ENCODE peak calls at places on chromosomes 11 and 22, in nine cellular contexts. One of them, this sample, is unnamed.
A peak's percentile ranks its signal among the peaks of the same experiment; 100 is the strongest.

GRCh38 chr11:76604652-76605241 is 65.8 kb downstream of the LRRC32 start:
- DNase-seq in IMR-90: peak; percentile 76
- DNase-seq in SK-N-SH: peak; percentile 55
- DNase-seq in ovary: peak; percentile 78
- DNase-seq in fibroblast of pulmonary artery: peak; percentile 80
- DNase-seq in heart right ventricle: peak; percentile 68
- DNase-seq in mammary epithelial cell: no peak
- DNase-seq in transverse colon: peak; percentile 44
- DNase-seq in PC-3: no peak
- DNase-seq in this sample: no peak

GRCh38 chr11:113553235-113553634 is 78.0 kb upstream of the DRD2 start:
- DNase-seq in mammary epithelial cell: peak; percentile 85
- DNase-seq in IMR-90: peak; percentile 89
- DNase-seq in PC-3: peak; percentile 93
- DNase-seq in transverse colon: no peak
- DNase-seq in heart right ventricle: no peak
- DNase-seq in fibroblast of pulmonary artery: peak; percentile 89
- DNase-seq in ovary: no peak
- DNase-seq in SK-N-SH: no peak
- DNase-seq in this sample: peak; percentile 98

GRCh38 chr11:103826856-103827255 is 209.6 kb upstream of the DDI1 start:
- DNase-seq in PC-3: no peak
- DNase-seq in SK-N-SH: no peak
- DNase-seq in mammary epithelial cell: no peak
- DNase-seq in fibroblast of pulmonary artery: no peak
- DNase-seq in heart right ventricle: no peak
- DNase-seq in transverse colon: no peak
- DNase-seq in IMR-90: no peak
- DNase-seq in ovary: no peak
- DNase-seq in this sample: no peak

GRCh38 chr11:35605691-35606090 is 12.6 kb upstream of the FJX1 start:
- DNase-seq in PC-3: no peak
- DNase-seq in transverse colon: no peak
- DNase-seq in IMR-90: peak; percentile 59
- DNase-seq in mammary epithelial cell: no peak
- DNase-seq in heart right ventricle: peak; percentile 13
- DNase-seq in ovary: no peak
- DNase-seq in fibroblast of pulmonary artery: peak; percentile 54
- DNase-seq in SK-N-SH: no peak
- DNase-seq in this sample: no peak

GRCh38 chr11:27678242-27678641 is 22.0 kb downstream of the BDNF start:
- DNase-seq in heart right ventricle: no peak
- DNase-seq in SK-N-SH: no peak
- DNase-seq in IMR-90: peak; percentile 87
- DNase-seq in PC-3: no peak
- DNase-seq in mammary epithelial cell: no peak
- DNase-seq in ovary: no peak
- DNase-seq in fibroblast of pulmonary artery: no peak
- DNase-seq in transverse colon: no peak
- DNase-seq in this sample: no peak

GRCh38 chr11:69380451-69380901 is 86.5 kb downstream of the MYEOV start:
- DNase-seq in fibroblast of pulmonary artery: no peak
- DNase-seq in PC-3: no peak
- DNase-seq in transverse colon: peak; percentile 5
- DNase-seq in heart right ventricle: no peak
- DNase-seq in mammary epithelial cell: no peak
- DNase-seq in ovary: peak; percentile 2
- DNase-seq in IMR-90: no peak
- DNase-seq in SK-N-SH: peak; percentile 80
- DNase-seq in this sample: no peak

GRCh38 chr22:30196141-30196866 is 50.3 kb downstream of the LIF start:
- DNase-seq in ovary: peak; percentile 71
- DNase-seq in PC-3: peak; percentile 93
- DNase-seq in transverse colon: peak; percentile 68
- DNase-seq in fibroblast of pulmonary artery: peak; percentile 100
- DNase-seq in IMR-90: peak; percentile 100
- DNase-seq in heart right ventricle: peak; percentile 74
- DNase-seq in mammary epithelial cell: peak; percentile 100
- DNase-seq in SK-N-SH: no peak
- DNase-seq in this sample: peak; percentile 100

GRCh38 chr22:47198801-47199251 is 436.4 kb downstream of the TBC1D22A start:
- DNase-seq in ovary: no peak
- DNase-seq in heart right ventricle: no peak
- DNase-seq in IMR-90: no peak
- DNase-seq in transverse colon: no peak
- DNase-seq in mammary epithelial cell: no peak
- DNase-seq in PC-3: no peak
- DNase-seq in fibroblast of pulmonary artery: no peak
- DNase-seq in SK-N-SH: peak; percentile 27
- DNase-seq in this sample: no peak

GRCh38 chr11:14642873-14643696 is 519 bp upstream of the PDE3B start:
- DNase-seq in PC-3: no peak
- DNase-seq in ovary: no peak
- DNase-seq in SK-N-SH: no peak
- DNase-seq in IMR-90: no peak
- DNase-seq in heart right ventricle: no peak
- DNase-seq in mammary epithelial cell: no peak
- DNase-seq in fibroblast of pulmonary artery: no peak
- DNase-seq in transverse colon: peak; percentile 15
- DNase-seq in this sample: no peak

GRCh38 chr22:17562906-17563870 is at the start of gene SLC25A18:
- DNase-seq in SK-N-SH: no peak
- DNase-seq in fibroblast of pulmonary artery: peak; percentile 77
- DNase-seq in IMR-90: no peak
- DNase-seq in ovary: peak; percentile 66
- DNase-seq in transverse colon: peak; percentile 21
- DNase-seq in heart right ventricle: peak; percentile 64
- DNase-seq in mammary epithelial cell: no peak
- DNase-seq in PC-3: no peak
- DNase-seq in this sample: no peak

GRCh38 chr11:2290351-2290841 is 11.3 kb downstream of the C11orf21 start:
- DNase-seq in heart right ventricle: no peak
- DNase-seq in fibroblast of pulmonary artery: no peak
- DNase-seq in SK-N-SH: no peak
- DNase-seq in ovary: no peak
- DNase-seq in PC-3: peak; percentile 3
- DNase-seq in IMR-90: no peak
- DNase-seq in mammary epithelial cell: no peak
- DNase-seq in transverse colon: no peak
- DNase-seq in this sample: no peak

GRCh38 chr11:70073188-70073817 is 4.8 kb upstream of the ANO1 start:
- DNase-seq in ovary: no peak
- DNase-seq in PC-3: no peak
- DNase-seq in SK-N-SH: no peak
- DNase-seq in mammary epithelial cell: no peak
- DNase-seq in transverse colon: no peak
- DNase-seq in IMR-90: peak; percentile 86
- DNase-seq in heart right ventricle: no peak
- DNase-seq in fibroblast of pulmonary artery: no peak
- DNase-seq in this sample: no peak

GRCh38 chr11:109765709-109766311 is 327.4 kb upstream of the ZC3H12C start:
- DNase-seq in SK-N-SH: no peak
- DNase-seq in mammary epithelial cell: no peak
- DNase-seq in transverse colon: no peak
- DNase-seq in IMR-90: no peak
- DNase-seq in PC-3: no peak
- DNase-seq in heart right ventricle: no peak
- DNase-seq in fibroblast of pulmonary artery: no peak
- DNase-seq in ovary: no peak
- DNase-seq in this sample: no peak

GRCh38 chr11:62242021-62242420 is at the start of gene SCGB1D2:
- DNase-seq in heart right ventricle: peak; percentile 57
- DNase-seq in mammary epithelial cell: peak; percentile 46
- DNase-seq in ovary: no peak
- DNase-seq in transverse colon: no peak
- DNase-seq in fibroblast of pulmonary artery: no peak
- DNase-seq in SK-N-SH: peak; percentile 6
- DNase-seq in PC-3: peak; percentile 94
- DNase-seq in IMR-90: no peak
- DNase-seq in this sample: no peak
- TF ChIP-seq CTCF in heart right ventricle: no peak
- TF ChIP-seq CTCF in mammary epithelial cell: no peak
- TF ChIP-seq CTCF in ovary: no peak
- TF ChIP-seq CTCF in transverse colon: no peak
- TF ChIP-seq CTCF in fibroblast of pulmonary artery: no peak
- TF ChIP-seq CTCF in SK-N-SH: no peak
- TF ChIP-seq CTCF in PC-3: no peak
- TF ChIP-seq CTCF in IMR-90: no peak
- TF ChIP-seq CTCF in this sample: no peak

DNA sequence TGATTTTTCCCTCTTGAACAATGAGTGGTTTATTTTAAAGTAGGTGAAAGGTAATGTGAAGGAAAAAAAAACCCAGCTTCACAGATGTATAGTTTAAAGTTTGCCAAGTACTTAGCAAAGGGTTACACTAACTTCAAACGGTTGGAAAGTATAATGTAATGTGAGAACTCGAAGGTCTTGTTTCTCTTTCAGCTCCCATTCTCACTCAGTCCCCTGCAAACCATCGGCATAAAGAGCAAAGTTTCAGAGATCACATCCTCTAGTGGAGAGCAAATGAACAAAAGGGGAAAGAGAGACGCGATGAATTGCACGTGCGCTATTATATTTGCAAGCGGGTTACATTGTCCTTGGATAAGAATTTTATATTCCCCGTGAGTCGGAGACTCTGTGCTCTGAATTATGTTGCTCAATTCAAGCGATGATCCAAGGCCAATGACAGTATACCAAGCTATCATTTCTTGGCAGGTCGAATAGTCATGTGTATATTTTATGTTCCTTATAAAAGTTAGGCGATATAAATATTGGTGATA is 37.6 kb upstream of the BIRC3 start:
- DNase-seq in mammary epithelial cell: peak; percentile 41
- DNase-seq in ovary: peak; percentile 30
- DNase-seq in IMR-90: peak; percentile 84
- DNase-seq in PC-3: peak; percentile 63
- DNase-seq in transverse colon: peak; percentile 39
- DNase-seq in fibroblast of pulmonary artery: peak; percentile 64
- DNase-seq in SK-N-SH: no peak
- DNase-seq in heart right ventricle: no peak
- DNase-seq in this sample: peak; percentile 43
- H3K4me3 ChIP-seq in mammary epithelial cell: peak overlapping the region; percentile 17
- H3K4me3 ChIP-seq in ovary: no peak overlapping the region
- H3K4me3 ChIP-seq in IMR-90: peak overlapping the region; percentile 35
- H3K4me3 ChIP-seq in PC-3: peak overlapping the region; percentile 54
- H3K4me3 ChIP-seq in transverse colon: no peak overlapping the region
- H3K4me3 ChIP-seq in fibroblast of pulmonary artery: peak overlapping the region; percentile 19
- H3K4me3 ChIP-seq in SK-N-SH: no peak overlapping the region
- H3K4me3 ChIP-seq in heart right ventricle: peak overlapping the region; percentile 6
- H3K4me3 ChIP-seq in this sample: no peak overlapping the region

DNA sequence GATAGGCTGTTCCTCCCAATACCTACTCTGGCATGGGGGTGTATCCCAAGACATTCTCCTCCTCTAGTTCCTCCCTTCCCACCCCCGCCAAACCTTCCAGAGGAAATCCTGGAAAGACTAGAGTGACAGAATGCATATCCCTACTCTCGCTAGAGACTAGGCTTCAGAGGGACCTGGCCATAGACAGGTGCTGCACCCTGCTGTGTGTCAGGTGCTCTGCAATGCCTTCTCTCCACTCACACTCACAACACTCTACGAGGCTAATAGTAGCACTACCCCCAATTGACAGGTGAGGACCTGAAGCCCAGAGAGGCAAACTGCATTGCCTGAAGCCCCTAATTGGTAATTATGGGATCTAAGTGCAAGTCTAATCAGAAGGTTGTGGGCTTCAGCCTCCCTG is 46.2 kb upstream of the LMO1 start:
- DNase-seq in SK-N-SH: peak; percentile 47
- DNase-seq in IMR-90: no peak
- DNase-seq in ovary: no peak
- DNase-seq in PC-3: peak; percentile 33
- DNase-seq in heart right ventricle: no peak
- DNase-seq in fibroblast of pulmonary artery: no peak
- DNase-seq in mammary epithelial cell: no peak
- DNase-seq in transverse colon: no peak
- DNase-seq in this sample: no peak
- TF ChIP-seq CTCF in SK-N-SH: no peak
- TF ChIP-seq CTCF in IMR-90: no peak
- TF ChIP-seq CTCF in ovary: no peak
- TF ChIP-seq CTCF in PC-3: peak; percentile 57
- TF ChIP-seq CTCF in heart right ventricle: peak; percentile 21
- TF ChIP-seq CTCF in fibroblast of pulmonary artery: no peak
- TF ChIP-seq CTCF in mammary epithelial cell: peak; percentile 57
- TF ChIP-seq CTCF in transverse colon: no peak
- TF ChIP-seq CTCF in this sample: no peak

GRCh38 chr11:64092761-64093136 is 57.0 kb downstream of the FLRT1 start:
- DNase-seq in ovary: no peak
- DNase-seq in mammary epithelial cell: no peak
- DNase-seq in transverse colon: no peak
- DNase-seq in heart right ventricle: no peak
- DNase-seq in SK-N-SH: no peak
- DNase-seq in PC-3: no peak
- DNase-seq in IMR-90: no peak
- DNase-seq in fibroblast of pulmonary artery: no peak
- DNase-seq in this sample: no peak

GRCh38 chr11:64092119-64092760 is 56.5 kb downstream of the FLRT1 start:
- DNase-seq in PC-3: no peak
- DNase-seq in mammary epithelial cell: no peak
- DNase-seq in ovary: no peak
- DNase-seq in fibroblast of pulmonary artery: no peak
- DNase-seq in SK-N-SH: no peak
- DNase-seq in heart right ventricle: no peak
- DNase-seq in IMR-90: no peak
- DNase-seq in transverse colon: no peak
- DNase-seq in this sample: no peak

GRCh38 chr11:64089493-64089892 is 53.8 kb downstream of the FLRT1 start:
- DNase-seq in fibroblast of pulmonary artery: no peak
- DNase-seq in IMR-90: no peak
- DNase-seq in mammary epithelial cell: no peak
- DNase-seq in heart right ventricle: peak; percentile 50
- DNase-seq in PC-3: no peak
- DNase-seq in SK-N-SH: no peak
- DNase-seq in ovary: no peak
- DNase-seq in transverse colon: no peak
- DNase-seq in this sample: no peak

GRCh38 chr11:64089915-64090810 is 54.4 kb downstream of the FLRT1 start:
- DNase-seq in mammary epithelial cell: no peak
- DNase-seq in transverse colon: no peak
- DNase-seq in PC-3: no peak
- DNase-seq in heart right ventricle: no peak
- DNase-seq in IMR-90: no peak
- DNase-seq in ovary: no peak
- DNase-seq in fibroblast of pulmonary artery: no peak
- DNase-seq in SK-N-SH: no peak
- DNase-seq in this sample: no peak

DNA sequence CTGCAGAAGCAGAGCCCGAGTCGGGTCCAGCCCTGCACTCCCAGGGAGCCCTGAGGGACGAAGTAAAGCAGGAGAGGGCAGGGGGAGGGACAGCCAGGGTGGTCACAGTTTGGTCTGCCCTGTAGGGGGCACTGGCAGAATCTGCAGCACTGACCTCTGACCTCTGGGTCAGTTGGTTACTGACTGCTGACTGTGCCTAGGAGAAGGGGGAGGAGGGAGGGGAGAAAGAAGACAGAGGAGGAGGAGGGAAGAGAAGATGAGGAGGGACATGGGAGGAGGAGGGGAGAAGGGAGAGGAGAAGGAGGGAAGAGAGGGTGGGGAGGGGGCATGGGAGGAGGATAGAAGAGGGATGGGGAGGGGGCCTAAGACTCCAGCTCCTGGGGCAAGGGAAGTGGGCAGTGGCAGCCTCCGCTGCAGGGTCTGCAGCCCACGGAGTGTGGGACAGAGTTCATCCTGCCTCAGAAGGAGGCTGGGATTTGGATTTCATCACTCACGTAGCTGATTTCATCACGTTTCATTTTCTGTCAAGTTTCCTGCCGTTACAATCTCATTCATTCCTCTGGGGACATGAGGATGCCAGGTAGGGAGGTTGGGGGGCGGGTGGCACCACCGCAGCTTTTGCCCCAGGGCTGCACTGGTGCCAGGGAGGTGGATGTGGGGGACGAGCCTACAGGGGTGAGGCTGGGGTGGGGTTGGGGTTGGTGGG is 55.2 kb downstream of the FLRT1 start:
- DNase-seq in ovary: no peak
- DNase-seq in transverse colon: no peak
- DNase-seq in mammary epithelial cell: no peak
- DNase-seq in heart right ventricle: no peak
- DNase-seq in fibroblast of pulmonary artery: peak; percentile 69
- DNase-seq in SK-N-SH: no peak
- DNase-seq in IMR-90: peak; percentile 43
- DNase-seq in PC-3: no peak
- DNase-seq in this sample: no peak
- H3K4me3 ChIP-seq in ovary: no peak overlapping the region
- H3K4me3 ChIP-seq in transverse colon: no peak overlapping the region
- H3K4me3 ChIP-seq in mammary epithelial cell: no peak overlapping the region
- H3K4me3 ChIP-seq in heart right ventricle: no peak overlapping the region
- H3K4me3 ChIP-seq in fibroblast of pulmonary artery: peak overlapping the region; percentile 12
- H3K4me3 ChIP-seq in SK-N-SH: no peak overlapping the region
- H3K4me3 ChIP-seq in IMR-90: no peak overlapping the region
- H3K4me3 ChIP-seq in PC-3: no peak overlapping the region
- H3K4me3 ChIP-seq in this sample: no peak overlapping the region

This sample was measured in AG09309.